ENCODE peak calls at places on chromosomes 6 and 20, in eight cellular contexts. M is naive thymus-derived CD8-positive, alpha-beta T cell; O is lower leg skin; D is dermis microvascular lymphatic vessel endothelial cell; V is HT-29; C is CD4-positive, alpha-beta T cell; G is stimulated activated CD4-positive, alpha-beta T cell treated with anti-CD3 and anti-CD28 coated beads, TNF-alpha, amount 100 ng/mL, for 48 hours; P is stimulated activated effector memory CD8-positive, alpha-beta T cell treated with anti-CD3 and anti-CD28 coated beads, Interleukin-12 subunit alpha, Interleukin-12 subunit beta, amount 100 ng/mL, for 72 hours. U is an unnamed sample.

GRCh38 chr6:105077592-105078463 is 102.0 kb downstream of the POPDC3 start:
- DNase-seq in G (no peak), V (peak), C (no peak), O (no peak), M (no peak), D (peak), P (no peak), U (no peak)

GRCh38 chr20:37693203-37693602 is 627 bp upstream of the CTNNBL1 start:
- DNase-seq in V (no peak), O (no peak), C (no peak), M (no peak), P (no peak), D (no peak), G (no peak), U (no peak)

GRCh38 chr6:133995296-133995695 is 42.3 kb downstream of the TBPL1 start:
- DNase-seq in P (no peak), G (no peak), D (no peak), O (no peak), V (peak), C (no peak), M (no peak), U (no peak)

GRCh38 chr6:135503703-135504475 is 6.3 kb upstream of the AHI1 start:
- DNase-seq in P (no peak), D (no peak), C (no peak), G (no peak), O (no peak), V (no peak), M (no peak), U (no peak)

GRCh38 chr6:168107191-168107940 is 28.4 kb upstream of the FRMD1 start:
- DNase-seq in P (no peak), O (no peak), D (no peak), C (no peak), M (peak), V (no peak), G (no peak), U (no peak)

GRCh38 chr20:11454966-11455799 is 462.5 kb upstream of the BTBD3 start:
- DNase-seq in V (peak), P (no peak), O (no peak), M (no peak), D (peak), G (no peak), C (no peak), U (no peak)

GRCh38 chr6:164069352-164070022 is 655.0 kb downstream of the QKI start:
- DNase-seq in G (no peak), D (peak), V (no peak), P (no peak), C (no peak), M (no peak), O (no peak), U (peak)

GRCh38 chr20:51337126-51337805 is 205.3 kb downstream of the NFATC2 start:
- DNase-seq in V (no peak), D (no peak), M (no peak), P (no peak), G (no peak), O (no peak), C (no peak), U (no peak)

GRCh38 chr20:46606817-46607190 is 44.5 kb downstream of the SLC13A3 start:
- DNase-seq in C (no peak), O (no peak), D (no peak), V (no peak), M (no peak), G (no peak), P (no peak), U (no peak)

GRCh38 chr20:45924391-45925261 is 9.9 kb upstream of the PCIF1 start:
- DNase-seq in O (no peak), D (peak), C (no peak), P (no peak), V (no peak), G (no peak), M (no peak), U (no peak)

GRCh38 chr6:21885532-21886089 is 292.1 kb downstream of the SOX4 start:
- DNase-seq in G (no peak), D (peak), C (no peak), M (no peak), V (no peak), O (no peak), P (no peak), U (no peak)

GRCh38 chr6:121932071-121933009 is 467.1 kb upstream of the HSF2 start:
- DNase-seq in C (no peak), D (peak), O (peak), M (no peak), G (no peak), V (peak), P (no peak), U (no peak)

GRCh38 chr6:28208180-28208659 is 16.9 kb upstream of the ZSCAN9 start:
- DNase-seq in P (no peak), C (no peak), V (no peak), G (no peak), M (no peak), D (no peak), O (no peak), U (no peak)

GRCh38 chr6:112877134-112878100 is 530.3 kb downstream of the RFPL4B start:
- DNase-seq in G (no peak), V (peak), P (no peak), C (no peak), D (peak), O (no peak), M (no peak), U (no peak)

GRCh38 chr20:38270869-38271608 is 10.5 kb upstream of the KIAA1755 start:
- DNase-seq in D (peak), G (no peak), P (no peak), V (peak), M (no peak), O (peak), C (no peak), U (no peak)

GRCh38 chr20:433300-433975 is 25.3 kb downstream of the RBCK1 start:
- DNase-seq in V (peak), G (peak), M (no peak), P (peak), C (no peak), O (peak), D (no peak), U (no peak)

GRCh38 chr20:47676219-47676721 is 109.0 kb downstream of the SULF2 start:
- DNase-seq in M (no peak), V (peak), O (no peak), P (no peak), D (no peak), G (no peak), C (no peak), U (peak)

GRCh38 chr20:21269772-21270171 is 33.4 kb upstream of the XRN2 start:
- DNase-seq in O (no peak), V (no peak), G (no peak), M (no peak), C (no peak), D (no peak), P (no peak), U (no peak)

GRCh38 chr20:1242530-1242929 is 16.7 kb downstream of the RAD21L1 start:
- DNase-seq in V (no peak), C (no peak), M (no peak), G (no peak), D (peak), O (no peak), P (no peak), U (no peak)

GRCh38 chr6:50994026-50994720 is 175.5 kb downstream of the TFAP2B start:
- DNase-seq in D (no peak), V (no peak), C (no peak), G (no peak), P (no peak), M (no peak), O (no peak), U (no peak)

U was measured in upper lobe of left lung.